ENCODE peak calls at places on chromosomes 1 and 21, in four cellular contexts. T is B cell, M is cardiac muscle cell, L is GM12865. U is an unnamed sample.

GRCh38 chr1:70486676-70487470 is 75.8 kb downstream of the CTH start:
- DNase-seq in T (no peak), M (peak), L (no peak), U (no peak)

GRCh38 chr1:30450148-30450817 is 273.1 kb downstream of the MATN1 start:
- DNase-seq in T (peak), M (no peak), L (no peak), U (no peak)

GRCh38 chr1:109598655-109599054 is 20.8 kb downstream of the GNAT2 start:
- DNase-seq in T (no peak), M (no peak), L (no peak), U (no peak)

GRCh38 chr21:14480601-14481000 is 65.5 kb downstream of the SAMSN1 start:
- DNase-seq in T (no peak), M (peak), L (no peak), U (no peak)

GRCh38 chr1:55089683-55090082 is 50.3 kb downstream of the PCSK9 start:
- DNase-seq in T (no peak), M (no peak), L (no peak), U (no peak)

GRCh38 chr1:173095632-173096031 is 44.9 kb upstream of the TNFSF18 start:
- DNase-seq in T (no peak), M (peak), L (no peak), U (no peak)

GRCh38 chr1:220307528-220308100 is 35.4 kb upstream of the RAB3GAP2 start:
- DNase-seq in T (no peak), M (no peak), L (no peak), U (no peak)

GRCh38 chr1:9249534-9250335 is 15.2 kb downstream of the H6PD start:
- DNase-seq in T (no peak), M (peak), L (peak), U (peak)

GRCh38 chr1:218366322-218367052 is 21.4 kb downstream of the TGFB2 start:
- DNase-seq in T (no peak), M (no peak), L (no peak), U (no peak)

GRCh38 chr1:29890201-29890959 is 654.1 kb downstream of the PTPRU start:
- DNase-seq in T (no peak), M (no peak), L (no peak), U (no peak)

GRCh38 chr21:45366931-45367401 is 38.0 kb upstream of the COL18A1 start:
- DNase-seq in T (no peak), M (peak), L (no peak), U (no peak)

GRCh38 chr1:185581020-185581419 is 153.2 kb upstream of the HMCN1 start:
- DNase-seq in T (no peak), M (no peak), L (no peak), U (no peak)

DNA sequence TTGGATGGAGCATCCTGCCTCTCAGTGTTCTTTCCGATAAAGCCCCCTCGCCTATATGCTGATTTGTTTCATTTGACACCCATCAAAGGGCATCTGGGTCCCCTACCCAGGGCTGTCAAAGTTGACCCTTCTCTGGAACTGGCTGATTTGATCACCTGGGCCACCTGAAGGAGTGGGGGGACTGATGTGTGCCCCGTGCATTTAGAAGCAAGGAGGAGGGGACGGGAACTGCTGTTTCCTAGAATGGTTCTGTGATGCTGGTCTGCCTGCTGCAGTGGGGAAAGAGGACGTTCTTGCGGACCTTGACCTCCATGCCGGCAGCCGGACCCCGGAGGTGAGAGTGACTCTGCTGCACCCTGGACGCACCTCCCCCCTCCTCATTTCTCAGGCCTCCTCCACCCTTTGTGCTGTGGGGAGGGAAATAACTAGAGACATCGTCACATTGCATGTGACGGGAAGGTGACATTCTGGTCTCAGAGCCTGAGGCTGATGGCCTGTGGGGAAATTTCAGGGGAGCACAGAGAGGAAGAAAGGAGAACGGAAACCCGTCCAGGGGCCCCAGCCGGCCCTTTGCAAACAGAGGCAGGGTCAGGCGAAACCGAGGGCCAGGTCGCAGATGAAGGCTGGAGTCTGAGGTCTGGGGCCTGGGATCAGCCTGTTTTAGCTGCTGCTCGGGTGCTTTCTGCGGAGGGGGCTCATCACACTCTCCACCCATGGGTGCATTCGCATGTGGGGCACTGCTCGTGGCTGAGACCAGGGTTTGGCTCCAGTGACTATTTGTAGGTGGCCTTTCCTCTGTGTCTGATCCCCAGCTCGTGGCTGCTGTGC is 25.7 kb downstream of the CRYAA start:
- DNase-seq in T (no peak), M (no peak), L (peak), U (no peak)
- TF ChIP-seq CTCF in T (no peak), M (no peak), L (no peak), U (no peak)

DNA sequence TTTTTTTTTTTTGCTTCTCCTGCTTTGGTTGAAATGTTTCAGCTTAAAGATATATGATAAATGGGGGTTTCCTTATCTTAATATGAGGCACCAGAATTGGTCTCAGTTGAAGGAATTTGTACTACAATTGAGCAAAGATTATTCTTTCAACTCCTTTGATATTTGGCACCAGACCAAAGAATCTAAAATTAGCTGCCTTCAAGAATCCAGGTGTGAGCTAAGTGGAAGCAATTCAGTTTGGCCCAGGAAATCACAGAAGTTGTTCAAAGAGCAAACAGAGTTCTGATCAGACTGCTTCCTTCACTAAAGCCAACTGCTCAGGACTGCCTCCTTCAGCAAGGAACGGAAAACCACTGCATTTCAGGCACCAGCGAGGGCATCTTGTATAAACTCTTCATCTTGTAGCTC is 68.3 kb upstream of the BCAR3 start:
- DNase-seq in T (peak), M (peak), L (peak), U (peak)
- TF ChIP-seq CTCF in T (peak), M (peak), L (peak), U (peak)

GRCh38 chr1:162023181-162023546 is 505 bp downstream of the OLFML2B start:
- DNase-seq in T (no peak), M (no peak), L (no peak), U (no peak)

GRCh38 chr1:162022626-162023025 is 1.0 kb downstream of the OLFML2B start:
- DNase-seq in T (no peak), M (no peak), L (no peak), U (no peak)

GRCh38 chr1:162026906-162027305 is 3.2 kb upstream of the OLFML2B start:
- DNase-seq in T (no peak), M (peak), L (no peak), U (no peak)

GRCh38 chr1:162021124-162021523 is 2.5 kb downstream of the OLFML2B start:
- DNase-seq in T (no peak), M (no peak), L (no peak), U (no peak)

GRCh38 chr1:162023547-162024501 is at the start of gene OLFML2B:
- DNase-seq in T (peak), M (peak), L (peak), U (peak)
- TF ChIP-seq CTCF in T (no peak), M (peak), L (no peak), U (no peak)

GRCh38 chr1:151716405-151716762 is 219 bp downstream of the CELF3 start:
- DNase-seq in T (no peak), M (no peak), L (no peak), U (no peak)

GRCh38 chr1:151716771-151717631 is at the start of gene CELF3:
- DNase-seq in T (peak), M (peak), L (peak), U (peak)

GRCh38 chr1:151714820-151715725 is 1.5 kb downstream of the CELF3 start:
- DNase-seq in T (no peak), M (no peak), L (no peak), U (no peak)

GRCh38 chr1:151713874-151714273 is 2.7 kb downstream of the CELF3 start:
- DNase-seq in T (no peak), M (no peak), L (no peak), U (no peak)

DNA sequence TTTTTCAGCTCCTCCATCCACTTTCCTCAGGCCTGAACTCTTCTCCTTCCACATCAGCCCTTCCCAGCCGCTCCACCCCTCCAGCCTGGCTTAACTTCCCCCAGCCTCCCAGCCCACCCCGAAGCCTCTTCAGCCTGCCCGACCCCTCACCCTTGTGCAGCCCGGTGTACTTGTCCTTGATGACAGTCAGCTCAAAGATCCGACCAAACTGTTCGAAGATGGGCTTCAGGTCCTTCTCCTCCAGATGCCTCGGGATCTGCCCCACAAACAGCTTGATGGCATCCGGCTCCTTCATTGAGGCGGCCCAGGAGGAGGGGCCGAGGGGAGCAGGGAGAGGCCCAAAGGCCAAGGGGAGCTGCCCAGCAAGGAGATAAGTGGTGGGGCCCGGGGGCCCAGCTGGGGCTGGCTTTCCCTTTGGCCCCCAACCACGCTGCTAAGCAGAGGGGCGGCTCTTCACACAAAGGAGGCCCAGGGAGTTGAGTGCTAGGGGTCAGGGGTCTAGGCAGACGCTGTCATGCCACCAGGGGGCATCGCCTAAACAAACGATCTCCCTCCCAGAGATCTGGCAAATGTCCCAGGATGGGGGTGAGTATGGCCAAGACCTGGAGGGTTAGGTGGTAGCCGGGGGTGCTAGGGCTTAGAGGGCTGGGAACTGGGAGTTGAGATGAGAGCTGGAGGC is 738 bp downstream of the CELF3 start:
- DNase-seq in T (no peak), M (no peak), L (peak), U (no peak)
- TF ChIP-seq CTCF in T (no peak), M (peak), L (no peak), U (no peak)

GRCh38 chr1:183583466-183583865 is 6.8 kb downstream of the NCF2 start:
- DNase-seq in T (no peak), M (peak), L (no peak), U (no peak)

GRCh38 chr1:183582021-183582746 is 8.1 kb downstream of the NCF2 start:
- DNase-seq in T (no peak), M (no peak), L (no peak), U (no peak)

GRCh38 chr1:183577897-183578470 is 12.3 kb downstream of the NCF2 start:
- DNase-seq in T (no peak), M (no peak), L (no peak), U (no peak)

GRCh38 chr1:183578846-183579245 is 11.4 kb downstream of the NCF2 start:
- DNase-seq in T (no peak), M (no peak), L (no peak), U (no peak)

GRCh38 chr1:183580281-183580682 is 10.0 kb downstream of the NCF2 start:
- DNase-seq in T (peak), M (peak), L (peak), U (peak)
- TF ChIP-seq CTCF in T (no peak), M (no peak), L (peak), U (peak)

GRCh38 chr1:247376659-247377058 is 39.3 kb upstream of the NLRP3 start:
- DNase-seq in T (no peak), M (no peak), L (no peak), U (no peak)

GRCh38 chr1:247375747-247376146 is 40.2 kb upstream of the NLRP3 start:
- DNase-seq in T (no peak), M (no peak), L (no peak), U (no peak)

GRCh38 chr1:247371801-247372259 is 40.2 kb upstream of the ZNF496 start:
- DNase-seq in T (no peak), M (no peak), L (no peak), U (no peak)

GRCh38 chr1:247370786-247371732 is 39.4 kb upstream of the ZNF496 start:
- DNase-seq in T (no peak), M (peak), L (no peak), U (no peak)

DNA sequence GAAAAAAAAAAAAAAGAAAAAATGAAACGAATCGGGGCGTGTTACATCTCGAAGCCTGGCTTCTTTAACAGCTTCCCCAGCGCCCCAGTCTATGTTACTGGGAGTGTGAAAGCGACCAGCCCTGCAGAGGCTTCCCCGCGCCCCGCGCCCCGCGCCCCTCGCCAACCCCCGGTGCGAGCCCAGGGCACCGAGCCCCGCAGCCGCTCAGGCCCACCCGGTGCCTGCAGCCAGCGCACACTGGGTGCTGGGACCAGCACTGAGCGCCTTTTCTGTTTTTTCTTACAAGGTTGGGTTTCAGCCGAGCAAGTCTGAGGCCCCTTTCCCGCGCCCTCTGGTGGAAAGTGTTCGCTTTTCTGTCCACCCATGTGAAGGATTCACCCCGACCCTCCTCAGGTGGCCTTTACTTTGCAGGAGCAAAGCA is 42.1 kb upstream of the ZNF496 start:
- DNase-seq in T (peak), M (peak), L (no peak), U (peak)
- TF ChIP-seq CTCF in T (peak), M (peak), L (no peak), U (no peak)

DNA sequence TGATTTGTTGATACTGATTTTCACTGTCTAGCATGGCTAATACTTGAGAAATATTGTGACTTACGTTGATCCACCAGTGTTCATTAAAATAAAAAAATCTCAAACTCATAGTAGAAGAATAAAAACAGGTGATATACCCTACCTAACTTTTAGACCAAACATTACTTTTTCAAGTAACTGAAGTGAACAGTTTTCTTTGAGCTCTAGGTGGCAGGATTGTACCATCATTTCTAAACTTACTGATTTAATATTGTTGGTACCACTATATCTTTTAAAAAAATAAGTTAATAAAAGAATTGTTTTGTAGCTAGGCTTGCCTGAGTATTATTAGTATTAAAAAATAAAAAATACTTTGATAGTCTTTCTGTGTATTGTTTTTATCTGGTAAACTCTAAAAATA is 21.5 kb downstream of the CDC73 start:
- DNase-seq in T (no peak), M (peak), L (no peak), U (no peak)
- TF ChIP-seq CTCF in T (no peak), M (peak), L (no peak), U (no peak)